ENCODE peak calls at places on chromosomes 4 and X, in four cellular contexts. U is H9; R is NT2/D1; B is effector memory CD4-positive, alpha-beta T cell. Q is an unnamed sample. For H3K4me1, the result is how much of the 10 kb centered on the place peaks cover.

GRCh38 chr4:40055379-40055872 is 1.2 kb upstream of the N4BP2 start:
- DNase-seq in U (no peak), B (no peak), R (no peak), Q (no peak)

GRCh38 chrX:56790778-56791177 is 61.7 kb downstream of the NBDY start:
- DNase-seq in B (no peak), U (peak), R (no peak), Q (no peak)

GRCh38 chrX:1534321-1535168 is 2.4 kb downstream of the P2RY8 start:
- DNase-seq in B (no peak), U (peak), R (no peak), Q (no peak)

GRCh38 chrX:26597981-26598380 is 382.0 kb downstream of the MAGEB5 start:
- DNase-seq in R (no peak), B (no peak), U (no peak), Q (no peak)

GRCh38 chr4:101019941-101020401 is 327.4 kb downstream of the PPP3CA start:
- DNase-seq in U (no peak), R (no peak), B (peak), Q (peak)

GRCh38 chr4:69920874-69921273 is 10.0 kb upstream of the CSN1S1 start:
- DNase-seq in R (no peak), B (no peak), U (no peak), Q (no peak)

GRCh38 chr4:152454398-152455011 is 81.4 kb downstream of the FBXW7 start:
- DNase-seq in R (no peak), U (no peak), B (no peak), Q (peak)

GRCh38 chrX:82676386-82676785 is 831.7 kb upstream of the POU3F4 start:
- DNase-seq in U (no peak), R (no peak), B (no peak), Q (peak)

GRCh38 chr4:175509320-175509719 is 302.7 kb downstream of the GPM6A start:
- DNase-seq in R (no peak), B (no peak), U (peak), Q (peak)

GRCh38 chrX:68724531-68725020 is 77.1 kb downstream of the STARD8 start:
- DNase-seq in R (no peak), B (no peak), U (no peak), Q (peak)

GRCh38 chrX:5748751-5749150 is 479.9 kb downstream of the NLGN4X start:
- DNase-seq in R (no peak), U (no peak), B (no peak), Q (no peak)

GRCh38 chr4:1612278-1613098 is 71.6 kb downstream of the FAM53A start:
- DNase-seq in U (no peak), B (no peak), R (no peak), Q (no peak)

GRCh38 chrX:111467896-111468295 is 43.5 kb upstream of the SERTM2 start:
- DNase-seq in B (no peak), U (no peak), R (no peak), Q (no peak)

GRCh38 chr4:122992111-122992510 is 69.7 kb upstream of the NUDT6 start:
- DNase-seq in U (no peak), R (no peak), B (no peak), Q (no peak)

GRCh38 chr4:180798016-180798574 is 1445.1 kb upstream of the TENM3 start:
- DNase-seq in B (no peak), U (peak), R (no peak), Q (no peak)

GRCh38 chrX:39900788-39901170 is 197.0 kb downstream of the BCOR start:
- DNase-seq in R (no peak), B (no peak), U (no peak), Q (no peak)

GRCh38 chr4:20028694-20029093 is 223.0 kb upstream of the SLIT2 start:
- DNase-seq in B (no peak), U (no peak), R (no peak), Q (no peak)

GRCh38 chr4:89009653-89010369 is 47.2 kb downstream of the FAM13A start:
- DNase-seq in U (no peak), R (no peak), B (no peak), Q (no peak)

GRCh38 chrX:154046262-154046771 is 26.6 kb upstream of the IRAK1 start:
- DNase-seq in R (no peak), U (no peak), B (no peak), Q (no peak)

GRCh38 chrX:102808336-102808735 is 87.8 kb downstream of the GPRASP3 start:
- DNase-seq in B (no peak), U (no peak), R (no peak), Q (no peak)

GRCh38 chrX:14501312-14501711 is 28.0 kb upstream of the GLRA2 start:
- DNase-seq in R (no peak), B (no peak), U (no peak), Q (no peak)

GRCh38 chr4:177091515-177091914 is 218.2 kb upstream of the NEIL3 start:
- DNase-seq in U (no peak), B (no peak), R (no peak), Q (no peak)
- H3K4me1 ChIP-seq in U (under half), B (under half), R (under half), Q (under half)

GRCh38 chr4:26369132-26370036 is 48.6 kb downstream of the RBPJ start:
- DNase-seq in U (no peak), R (no peak), B (no peak), Q (peak)
- H3K4me1 ChIP-seq in U (under half), R (under half), B (under half), Q (under half)

GRCh38 chr4:159159611-159160010 is 56.7 kb downstream of the RAPGEF2 start:
- DNase-seq in R (no peak), B (no peak), U (no peak), Q (no peak)

GRCh38 chr4:159160242-159160641 is 57.4 kb downstream of the RAPGEF2 start:
- DNase-seq in R (no peak), U (no peak), B (no peak), Q (no peak)

GRCh38 chr4:159155119-159155518 is 52.2 kb downstream of the RAPGEF2 start:
- DNase-seq in B (no peak), R (no peak), U (no peak), Q (no peak)

GRCh38 chr4:159158989-159159388 is 56.1 kb downstream of the RAPGEF2 start:
- DNase-seq in R (no peak), B (no peak), U (no peak), Q (no peak)

GRCh38 chr4:159158083-159158617 is 55.3 kb downstream of the RAPGEF2 start:
- DNase-seq in B (no peak), U (no peak), R (no peak), Q (peak)
- H3K4me1 ChIP-seq in B (under half), U (under half), R (under half), Q (under half)

GRCh38 chr4:186684889-186685309 is 38.8 kb downstream of the FAT1 start:
- DNase-seq in B (no peak), R (no peak), U (no peak), Q (no peak)
- H3K4me1 ChIP-seq in B (under half), R (under half), U (under half), Q (under half)

GRCh38 chr4:118738090-118738489 is 52.9 kb downstream of the METTL14 start:
- DNase-seq in U (no peak), B (no peak), R (no peak), Q (no peak)

GRCh38 chr4:118738999-118739690 is 54.0 kb downstream of the METTL14 start:
- DNase-seq in R (peak), B (no peak), U (no peak), Q (peak)

GRCh38 chr4:118742050-118742449 is 56.9 kb downstream of the METTL14 start:
- DNase-seq in R (no peak), B (no peak), U (no peak), Q (no peak)

GRCh38 chr4:118741456-118741855 is 56.3 kb downstream of the METTL14 start:
- DNase-seq in B (no peak), U (no peak), R (no peak), Q (no peak)

GRCh38 chr4:118740869-118741268 is 55.7 kb downstream of the METTL14 start:
- DNase-seq in R (no peak), U (no peak), B (no peak), Q (no peak)
- H3K4me1 ChIP-seq in R (under half), U (under half), B (under half), Q (under half)

DNA sequence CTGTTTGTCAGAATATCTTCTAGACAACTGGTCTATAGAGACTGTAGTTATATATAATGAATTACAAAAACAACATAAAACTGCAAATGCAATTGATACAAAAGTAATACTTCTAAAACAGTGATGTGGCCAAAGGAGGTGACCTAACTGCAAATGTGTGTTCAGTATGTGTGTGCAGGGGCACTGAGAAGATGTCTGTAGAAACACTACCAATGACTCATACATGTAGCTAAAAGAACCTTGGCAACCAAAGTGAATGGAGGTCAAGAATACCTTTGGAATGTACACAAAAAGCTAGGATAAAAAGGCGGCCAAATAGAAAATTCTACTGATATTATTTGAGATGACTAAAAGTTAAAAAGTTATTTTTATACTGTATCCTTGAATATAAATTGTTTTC is 261.8 kb downstream of the CAMK2D start:
- DNase-seq in R (no peak), B (no peak), U (no peak), Q (no peak)
- H3K4me1 ChIP-seq in R (under half), B (under half), U (under half), Q (under half)

DNA sequence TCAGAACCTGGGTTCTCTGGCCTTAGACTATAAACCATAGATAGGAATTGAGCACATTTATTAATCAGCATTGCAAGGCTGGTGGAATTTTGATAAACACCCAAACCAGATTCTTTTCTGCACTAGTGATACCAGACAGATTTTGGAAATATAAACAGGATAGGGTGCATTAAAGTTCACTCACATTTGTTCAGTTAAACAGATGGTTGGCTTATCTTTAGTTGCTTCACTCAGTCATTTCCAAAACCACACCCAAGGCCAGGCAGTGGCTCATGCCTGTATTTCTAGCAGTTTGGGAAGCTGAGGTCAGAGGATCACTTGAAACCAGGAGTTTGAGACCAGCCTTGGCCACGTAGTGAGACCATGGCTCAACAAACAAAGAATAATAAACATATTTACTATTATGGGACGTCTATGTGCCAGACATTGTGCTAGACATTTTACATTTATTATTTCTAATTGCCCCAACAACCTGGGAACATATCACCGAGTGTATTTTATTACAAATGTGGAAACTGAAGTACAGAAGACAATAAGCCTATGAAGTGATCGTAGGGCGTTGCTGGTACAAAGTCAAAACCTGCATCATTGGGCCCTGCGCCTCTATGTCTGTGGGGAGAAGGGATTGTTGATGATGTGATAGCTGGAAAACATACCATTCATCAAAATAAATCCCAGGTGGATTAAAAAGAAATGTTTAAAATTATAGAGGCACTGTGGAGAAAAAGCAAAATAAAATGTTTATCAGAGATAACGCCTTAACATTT is 15.0 kb downstream of the ADD1 start:
- DNase-seq in R (no peak), B (no peak), U (no peak), Q (no peak)
- H3K4me1 ChIP-seq in R (under half), B (under half), U (under half), Q (under half)